ENCODE peak calls at places on chromosomes 6 and 20, in five cellular contexts. T is activated CD4-positive, CD25-positive, alpha-beta regulatory T cell; E is small intestine; N is hypothalamus; U is NCI-H510A treated with DMSO at 0.1 percent for 48 hours. S is an unnamed sample.

GRCh38 chr6:36678488-36679042 is at the start of gene CDKN1A:
- DNase-seq in T (peak; percentile 59), N (peak; percentile 64), U (peak; percentile 87), E (peak; percentile 93), S (peak; percentile 21)

GRCh38 chr20:316316-317068 is 8.9 kb upstream of the SOX12 start:
- DNase-seq in U (no peak), E (no peak), T (no peak), N (no peak), S (no peak)

GRCh38 chr6:139569561-139569960 is 195.1 kb upstream of the CITED2 start:
- DNase-seq in U (no peak), N (no peak), T (no peak), E (no peak), S (no peak)

GRCh38 chr6:112651239-112651638 is 304.1 kb downstream of the RFPL4B start:
- DNase-seq in E (no peak), T (no peak), U (no peak), N (peak; percentile 30), S (no peak)

GRCh38 chr6:165486183-165487137 is 176.6 kb downstream of the PDE10A start:
- DNase-seq in E (no peak), U (no peak), N (no peak), T (no peak), S (no peak)

GRCh38 chr20:34713194-34713943 is 9.2 kb downstream of the TP53INP2 start:
- DNase-seq in T (no peak), E (peak; percentile 82), U (no peak), N (no peak), S (no peak)

GRCh38 chr20:5189917-5190316 is 63.1 kb downstream of the CDS2 start:
- DNase-seq in N (no peak), E (no peak), U (no peak), T (no peak), S (no peak)

GRCh38 chr6:126063512-126064146 is 77.3 kb downstream of the TRMT11 start:
- DNase-seq in T (no peak), E (no peak), U (no peak), N (no peak), S (no peak)

GRCh38 chr20:408843-409696 is 971 bp downstream of the RBCK1 start:
- DNase-seq in E (peak; percentile 18), U (no peak), N (no peak), T (no peak), S (no peak)

GRCh38 chr20:45972500-45973183 is 639 bp upstream of the ZNF335 start:
- DNase-seq in T (no peak), E (peak; percentile 96), N (no peak), U (peak; percentile 93), S (no peak)

GRCh38 chr6:166611631-166612030 is 15.4 kb downstream of the RPS6KA2 start:
- DNase-seq in U (peak; percentile 5), T (no peak), E (no peak), N (no peak), S (no peak)

GRCh38 chr20:10603971-10604864 is 69.6 kb downstream of the JAG1 start:
- DNase-seq in T (no peak), U (no peak), E (no peak), N (no peak), S (no peak)

GRCh38 chr6:111210074-111210729 is 122.9 kb downstream of the SLC16A10 start:
- DNase-seq in U (peak; percentile 3), T (no peak), E (peak; percentile 74), N (no peak), S (peak; percentile 64)

GRCh38 chr20:10040070-10040970 is 5.5 kb downstream of the ANKEF1 start:
- DNase-seq in E (no peak), U (peak; percentile 20), N (no peak), T (no peak), S (no peak)

GRCh38 chr6:19911223-19911622 is 74.1 kb downstream of the ID4 start:
- DNase-seq in U (no peak), T (no peak), E (no peak), N (no peak), S (no peak)

GRCh38 chr6:121143476-121143875 is 190.8 kb downstream of the TBC1D32 start:
- DNase-seq in T (no peak), U (no peak), N (no peak), E (no peak), S (no peak)

GRCh38 chr20:8424010-8424409 is 291.9 kb downstream of the PLCB1 start:
- DNase-seq in T (no peak), E (no peak), N (no peak), U (no peak), S (no peak)

GRCh38 chr6:75735491-75736186 is 13.4 kb upstream of the MYO6 start:
- DNase-seq in E (peak; percentile 85), N (no peak), T (no peak), U (no peak), S (no peak)

GRCh38 chr6:15922510-15923307 is 206.2 kb upstream of the MYLIP start:
- DNase-seq in U (no peak), E (no peak), T (no peak), N (no peak), S (no peak)

GRCh38 chr6:78398292-78398691 is 469.1 kb upstream of the IRAK1BP1 start:
- DNase-seq in U (no peak), T (no peak), E (no peak), N (no peak), S (no peak)

GRCh38 chr20:54290636-54291035 is 82.7 kb downstream of the PFDN4 start:
- DNase-seq in E (no peak), U (no peak), T (no peak), N (no peak), S (no peak)

GRCh38 chr6:119445666-119446622 is 96.4 kb upstream of the MAN1A1 start:
- DNase-seq in E (no peak), N (no peak), T (no peak), U (peak; percentile 38), S (no peak)

GRCh38 chr6:41059569-41059968 is 6.6 kb downstream of the APOBEC2 start:
- DNase-seq in T (no peak), N (no peak), E (no peak), U (no peak), S (no peak)

GRCh38 chr20:17868146-17868545 is 100.4 kb downstream of the SNX5 start:
- DNase-seq in T (no peak), E (no peak), N (no peak), U (no peak), S (no peak)

GRCh38 chr20:6298049-6298448 is 175.2 kb upstream of the FERMT1 start:
- DNase-seq in N (no peak), U (no peak), T (no peak), E (no peak), S (no peak)

GRCh38 chr6:132300323-132300949 is 100.8 kb downstream of the MOXD1 start:
- DNase-seq in T (no peak), N (no peak), E (peak; percentile 45), U (no peak), S (peak; percentile 9)

GRCh38 chr20:46122071-46122470 is 4.0 kb downstream of the CD40 start:
- DNase-seq in E (no peak), T (no peak), N (no peak), U (no peak), S (no peak)

GRCh38 chr20:13822459-13822858 is 37.6 kb downstream of the NDUFAF5 start:
- DNase-seq in U (no peak), E (no peak), T (no peak), N (no peak), S (no peak)

GRCh38 chr6:36616888-36617521 is 22.8 kb downstream of the SRSF3 start:
- DNase-seq in T (no peak), N (no peak), E (peak; percentile 86), U (no peak), S (no peak)

GRCh38 chr6:21188505-21189223 is 404.9 kb upstream of the SOX4 start:
- DNase-seq in N (no peak), T (no peak), E (no peak), U (peak; percentile 87), S (no peak)

GRCh38 chr6:22682979-22683378 is 113.6 kb downstream of the HDGFL1 start:
- DNase-seq in T (no peak), U (peak; percentile 47), N (no peak), E (no peak), S (no peak)

S was measured in KG1.